ENCODE peak calls at places on chromosomes 2 and 18, in six cellular contexts. J is vagina, P is aorta, B is H4, D is HuH-7.5, N is mammary epithelial cell. K is an unnamed sample.

GRCh38 chr2:186558512-186559276 is 31.2 kb upstream of the ITGAV start:
- DNase-seq in J (no peak), B (no peak), P (no peak), D (no peak), N (no peak), K (no peak)

GRCh38 chr2:43759195-43759594 is 14.6 kb upstream of the DYNC2LI1 start:
- DNase-seq in D (no peak), J (no peak), P (no peak), B (peak), N (peak), K (no peak)

GRCh38 chr2:148812306-148812705 is 62.7 kb upstream of the KIF5C start:
- DNase-seq in B (peak), J (no peak), P (peak), N (peak), D (no peak), K (no peak)

GRCh38 chr2:205883026-205883425 is 200.7 kb downstream of the NRP2 start:
- DNase-seq in P (no peak), N (no peak), D (no peak), J (no peak), B (no peak), K (no peak)

GRCh38 chr2:144152817-144153271 is 367.1 kb downstream of the ZEB2 start:
- DNase-seq in J (no peak), N (no peak), P (no peak), D (no peak), B (peak), K (no peak)

GRCh38 chr18:34122724-34123334 is 101.9 kb downstream of the NOL4 start:
- DNase-seq in P (no peak), J (no peak), N (peak), B (peak), D (no peak), K (no peak)

GRCh38 chr2:61220768-61221167 is 58.8 kb downstream of the C2orf74 start:
- DNase-seq in P (no peak), N (peak), J (no peak), B (no peak), D (no peak), K (no peak)

GRCh38 chr2:34159891-34160290 is 560.8 kb upstream of the FAM98A start:
- DNase-seq in B (no peak), D (no peak), N (no peak), J (no peak), P (no peak), K (no peak)

GRCh38 chr2:102110168-102110567 is 32.4 kb upstream of the IL1R1 start:
- DNase-seq in P (no peak), N (no peak), B (no peak), J (no peak), D (no peak), K (no peak)

GRCh38 chr2:61537590-61538178 is 472 bp downstream of the XPO1 start:
- DNase-seq in D (no peak), B (no peak), J (no peak), N (no peak), P (peak), K (no peak)

GRCh38 chr2:2530334-2530733 is 199.3 kb upstream of the MYT1L start:
- DNase-seq in B (no peak), J (no peak), D (no peak), P (no peak), N (no peak), K (no peak)

K was measured in Caco-2.